ENCODE peak calls at places on chromosomes 7 and 10, in five cellular contexts. One of them, this sample, is unnamed.

GRCh38 chr7:117124585-117125220 is 171.4 kb downstream of the ST7 start:
- DNase-seq in AG10803: peak; percentile 91
- DNase-seq in ovary: peak; percentile 26
- DNase-seq in bronchial epithelial cell: peak; percentile 85
- DNase-seq in fibroblast of pulmonary artery: peak; percentile 93
- DNase-seq in this sample: peak; percentile 93

GRCh38 chr7:101913247-101913721 is 95.9 kb downstream of the CUX1 start:
- DNase-seq in AG10803: no peak
- DNase-seq in ovary: peak; percentile 51
- DNase-seq in bronchial epithelial cell: no peak
- DNase-seq in fibroblast of pulmonary artery: no peak
- DNase-seq in this sample: no peak

GRCh38 chr7:55594870-55595269 is 22.6 kb upstream of the VOPP1 start:
- DNase-seq in AG10803: no peak
- DNase-seq in ovary: no peak
- DNase-seq in bronchial epithelial cell: no peak
- DNase-seq in fibroblast of pulmonary artery: no peak
- DNase-seq in this sample: no peak

GRCh38 chr7:107394831-107395230 is 75.0 kb upstream of the GPR22 start:
- DNase-seq in AG10803: peak; percentile 64
- DNase-seq in ovary: no peak
- DNase-seq in bronchial epithelial cell: no peak
- DNase-seq in fibroblast of pulmonary artery: peak; percentile 54
- DNase-seq in this sample: peak; percentile 36

GRCh38 chr10:43943119-43943824 is 294.6 kb upstream of the ZNF32 start:
- DNase-seq in AG10803: no peak
- DNase-seq in ovary: peak; percentile 8
- DNase-seq in bronchial epithelial cell: no peak
- DNase-seq in fibroblast of pulmonary artery: no peak
- DNase-seq in this sample: no peak

GRCh38 chr10:43686414-43686813 is 37.7 kb upstream of the ZNF32 start:
- DNase-seq in AG10803: no peak
- DNase-seq in ovary: no peak
- DNase-seq in bronchial epithelial cell: no peak
- DNase-seq in fibroblast of pulmonary artery: no peak
- DNase-seq in this sample: no peak

GRCh38 chr10:21523557-21524008 is 1.9 kb downstream of the SKIDA1 start:
- DNase-seq in AG10803: peak; percentile 64
- DNase-seq in ovary: peak; percentile 69
- DNase-seq in bronchial epithelial cell: no peak
- DNase-seq in fibroblast of pulmonary artery: peak; percentile 29
- DNase-seq in this sample: no peak

GRCh38 chr10:100934084-100934659 is 21.4 kb downstream of the SLF2 start:
- DNase-seq in AG10803: no peak
- DNase-seq in ovary: no peak
- DNase-seq in bronchial epithelial cell: peak; percentile 19
- DNase-seq in fibroblast of pulmonary artery: peak; percentile 34
- DNase-seq in this sample: peak; percentile 6

GRCh38 chr10:25059990-25060389 is 43.6 kb downstream of the THNSL1 start:
- DNase-seq in AG10803: peak; percentile 91
- DNase-seq in ovary: peak; percentile 61
- DNase-seq in bronchial epithelial cell: peak; percentile 97
- DNase-seq in fibroblast of pulmonary artery: peak; percentile 93
- DNase-seq in this sample: peak; percentile 62

GRCh38 chr7:69609901-69610674 is 11.8 kb downstream of the AUTS2 start:
- DNase-seq in AG10803: no peak
- DNase-seq in ovary: no peak
- DNase-seq in bronchial epithelial cell: no peak
- DNase-seq in fibroblast of pulmonary artery: no peak
- DNase-seq in this sample: no peak

GRCh38 chr7:137399827-137400823 is 56.6 kb upstream of the PTN start:
- DNase-seq in AG10803: peak; percentile 44
- DNase-seq in ovary: no peak
- DNase-seq in bronchial epithelial cell: peak; percentile 68
- DNase-seq in fibroblast of pulmonary artery: no peak
- DNase-seq in this sample: peak; percentile 43

GRCh38 chr7:2172311-2173183 is 60.2 kb downstream of the MAD1L1 start:
- DNase-seq in AG10803: peak; percentile 73
- DNase-seq in ovary: peak; percentile 49
- DNase-seq in bronchial epithelial cell: peak; percentile 87
- DNase-seq in fibroblast of pulmonary artery: peak; percentile 93
- DNase-seq in this sample: peak; percentile 96

GRCh38 chr10:73768881-73769280 is 13.0 kb upstream of the CHCHD1 start:
- DNase-seq in AG10803: no peak
- DNase-seq in ovary: no peak
- DNase-seq in bronchial epithelial cell: no peak
- DNase-seq in fibroblast of pulmonary artery: no peak
- DNase-seq in this sample: no peak

GRCh38 chr10:50560370-50560769 is 63.4 kb downstream of the SGMS1 start:
- DNase-seq in AG10803: no peak
- DNase-seq in ovary: no peak
- DNase-seq in bronchial epithelial cell: no peak
- DNase-seq in fibroblast of pulmonary artery: no peak
- DNase-seq in this sample: no peak

GRCh38 chr10:58440484-58440883 is 55.3 kb downstream of the TFAM start:
- DNase-seq in AG10803: no peak
- DNase-seq in ovary: no peak
- DNase-seq in bronchial epithelial cell: peak; percentile 89
- DNase-seq in fibroblast of pulmonary artery: no peak
- DNase-seq in this sample: no peak

GRCh38 chr10:68095176-68095575 is 14.1 kb upstream of the MYPN start:
- DNase-seq in AG10803: peak; percentile 75
- DNase-seq in ovary: no peak
- DNase-seq in bronchial epithelial cell: peak; percentile 72
- DNase-seq in fibroblast of pulmonary artery: peak; percentile 42
- DNase-seq in this sample: no peak

GRCh38 chr10:61845950-61846268 is 55.6 kb upstream of the ARID5B start:
- DNase-seq in AG10803: no peak
- DNase-seq in ovary: no peak
- DNase-seq in bronchial epithelial cell: no peak
- DNase-seq in fibroblast of pulmonary artery: no peak
- DNase-seq in this sample: no peak

GRCh38 chr7:95794917-95795515 is 22.7 kb downstream of the DYNC1I1 start:
- DNase-seq in AG10803: peak; percentile 27
- DNase-seq in ovary: no peak
- DNase-seq in bronchial epithelial cell: peak; percentile 39
- DNase-seq in fibroblast of pulmonary artery: peak; percentile 44
- DNase-seq in this sample: peak; percentile 31
- TF ChIP-seq CTCF in AG10803: peak; percentile 63
- TF ChIP-seq CTCF in ovary: no peak
- TF ChIP-seq CTCF in bronchial epithelial cell: peak; percentile 49
- TF ChIP-seq CTCF in fibroblast of pulmonary artery: peak; percentile 54
- TF ChIP-seq CTCF in this sample: peak; percentile 62

GRCh38 chr7:5699467-5699866 is 82.0 kb downstream of the RNF216 start:
- DNase-seq in AG10803: no peak
- DNase-seq in ovary: no peak
- DNase-seq in bronchial epithelial cell: no peak
- DNase-seq in fibroblast of pulmonary artery: peak; percentile 24
- DNase-seq in this sample: peak; percentile 18
- H3K4me3 ChIP-seq in AG10803: no peak overlapping the region
- H3K4me3 ChIP-seq in ovary: no peak overlapping the region
- H3K4me3 ChIP-seq in bronchial epithelial cell: no peak overlapping the region
- H3K4me3 ChIP-seq in fibroblast of pulmonary artery: no peak overlapping the region
- H3K4me3 ChIP-seq in this sample: no peak overlapping the region

DNA sequence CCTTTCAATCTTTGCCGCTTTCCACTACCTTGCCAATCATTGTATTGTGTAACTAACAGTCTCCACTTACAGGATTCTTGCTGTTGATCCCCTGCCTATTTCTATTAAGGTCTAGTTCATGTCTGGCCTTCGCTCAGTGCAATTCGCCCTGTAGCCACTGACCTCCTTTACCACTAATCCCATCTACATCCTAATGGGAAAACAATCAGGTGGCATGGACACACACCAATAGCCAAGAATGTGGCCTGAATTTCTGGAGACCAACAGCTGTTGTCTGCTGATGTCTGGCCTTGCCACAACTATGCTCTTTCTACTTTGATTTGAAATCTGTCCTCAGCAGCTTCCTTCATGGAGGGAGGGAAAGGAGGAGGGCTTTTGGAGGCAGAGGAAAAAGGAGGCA is 546.2 kb downstream of the SORCS3 start:
- DNase-seq in AG10803: peak; percentile 49
- DNase-seq in ovary: no peak
- DNase-seq in bronchial epithelial cell: no peak
- DNase-seq in fibroblast of pulmonary artery: no peak
- DNase-seq in this sample: no peak
- TF ChIP-seq CTCF in AG10803: no peak
- TF ChIP-seq CTCF in ovary: no peak
- TF ChIP-seq CTCF in bronchial epithelial cell: no peak
- TF ChIP-seq CTCF in fibroblast of pulmonary artery: no peak
- TF ChIP-seq CTCF in this sample: no peak

GRCh38 chr7:11758627-11759111 is 73.3 kb downstream of the THSD7A start:
- DNase-seq in AG10803: no peak
- DNase-seq in ovary: no peak
- DNase-seq in bronchial epithelial cell: no peak
- DNase-seq in fibroblast of pulmonary artery: peak; percentile 60
- DNase-seq in this sample: peak; percentile 51
- H3K4me3 ChIP-seq in AG10803: no peak overlapping the region
- H3K4me3 ChIP-seq in ovary: no peak overlapping the region
- H3K4me3 ChIP-seq in bronchial epithelial cell: no peak overlapping the region
- H3K4me3 ChIP-seq in fibroblast of pulmonary artery: no peak overlapping the region
- H3K4me3 ChIP-seq in this sample: no peak overlapping the region

GRCh38 chr10:116836902-116837513 is 12.3 kb upstream of the ENO4 start:
- DNase-seq in AG10803: no peak
- DNase-seq in ovary: no peak
- DNase-seq in bronchial epithelial cell: no peak
- DNase-seq in fibroblast of pulmonary artery: peak; percentile 59
- DNase-seq in this sample: peak; percentile 7
- TF ChIP-seq CTCF in AG10803: peak; percentile 12
- TF ChIP-seq CTCF in ovary: no peak
- TF ChIP-seq CTCF in bronchial epithelial cell: no peak
- TF ChIP-seq CTCF in fibroblast of pulmonary artery: peak; percentile 61
- TF ChIP-seq CTCF in this sample: no peak

DNA sequence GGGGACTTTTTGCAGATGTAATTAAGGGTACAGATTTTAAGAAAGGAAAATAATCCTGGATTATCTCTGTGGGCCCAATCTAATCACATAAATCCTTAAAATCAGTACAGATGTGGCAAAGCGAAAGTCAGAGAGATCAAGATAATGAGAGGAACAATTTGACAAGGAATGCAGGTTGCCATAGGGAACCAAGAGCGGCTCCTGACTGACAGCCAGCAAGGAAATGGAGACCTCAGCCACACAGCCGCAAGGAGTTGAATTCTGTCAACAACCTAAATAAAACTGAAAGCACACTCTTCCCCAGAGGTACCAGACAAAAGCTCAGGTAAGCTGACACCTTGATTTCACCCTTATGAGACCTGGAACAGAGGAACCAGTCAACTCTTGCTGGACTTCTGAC is 3.4 kb upstream of the PNPLA8 start:
- DNase-seq in AG10803: no peak
- DNase-seq in ovary: no peak
- DNase-seq in bronchial epithelial cell: no peak
- DNase-seq in fibroblast of pulmonary artery: no peak
- DNase-seq in this sample: no peak
- H3K4me3 ChIP-seq in AG10803: no peak overlapping the region
- H3K4me3 ChIP-seq in ovary: no peak overlapping the region
- H3K4me3 ChIP-seq in bronchial epithelial cell: no peak overlapping the region
- H3K4me3 ChIP-seq in fibroblast of pulmonary artery: no peak overlapping the region
- H3K4me3 ChIP-seq in this sample: no peak overlapping the region